ENCODE peak calls at places on chromosomes 3 and 15, in seven cellular contexts. One of them, this sample, is unnamed.

GRCh38 chr3:181457756-181458155 is 254.0 kb upstream of the SOX2 start:
- DNase-seq in osteoblast: no peak
- DNase-seq in tibial artery: no peak
- DNase-seq in stomach: no peak
- DNase-seq in pancreas: no peak
- DNase-seq in A549: no peak
- DNase-seq in uterus: no peak
- DNase-seq in this sample: peak; percentile 35

GRCh38 chr3:33131328-33132018 is 17.7 kb downstream of the CRTAP start:
- DNase-seq in stomach: peak; percentile 51
- DNase-seq in osteoblast: peak; percentile 84
- DNase-seq in A549: peak; percentile 67
- DNase-seq in pancreas: no peak
- DNase-seq in uterus: peak; percentile 36
- DNase-seq in tibial artery: no peak
- DNase-seq in this sample: peak; percentile 78

GRCh38 chr3:33063651-33064051 is 33.3 kb downstream of the GLB1 start:
- DNase-seq in pancreas: no peak
- DNase-seq in tibial artery: no peak
- DNase-seq in stomach: no peak
- DNase-seq in uterus: no peak
- DNase-seq in A549: no peak
- DNase-seq in osteoblast: peak; percentile 48
- DNase-seq in this sample: no peak

GRCh38 chr3:140386357-140387100 is 291.3 kb upstream of the TRIM42 start:
- DNase-seq in pancreas: no peak
- DNase-seq in tibial artery: no peak
- DNase-seq in stomach: no peak
- DNase-seq in A549: no peak
- DNase-seq in osteoblast: no peak
- DNase-seq in uterus: peak; percentile 46
- DNase-seq in this sample: no peak

GRCh38 chr15:75647370-75648155 is at the start of gene SNX33:
- DNase-seq in stomach: peak; percentile 82
- DNase-seq in uterus: peak; percentile 83
- DNase-seq in osteoblast: peak; percentile 96
- DNase-seq in A549: peak; percentile 81
- DNase-seq in tibial artery: peak; percentile 75
- DNase-seq in pancreas: peak; percentile 92
- DNase-seq in this sample: peak; percentile 99

GRCh38 chr3:106711650-106712049 is 665.6 kb upstream of the CCDC54 start:
- DNase-seq in osteoblast: peak; percentile 38
- DNase-seq in stomach: no peak
- DNase-seq in tibial artery: no peak
- DNase-seq in pancreas: no peak
- DNase-seq in uterus: no peak
- DNase-seq in A549: no peak
- DNase-seq in this sample: no peak

GRCh38 chr3:86990171-86990733 is 697 bp downstream of the VGLL3 start:
- DNase-seq in A549: peak; percentile 53
- DNase-seq in tibial artery: peak; percentile 42
- DNase-seq in stomach: peak; percentile 40
- DNase-seq in pancreas: peak; percentile 85
- DNase-seq in osteoblast: peak; percentile 81
- DNase-seq in uterus: peak; percentile 56
- DNase-seq in this sample: no peak

GRCh38 chr15:50256188-50257041 is 9.1 kb downstream of the HDC start:
- DNase-seq in pancreas: no peak
- DNase-seq in A549: peak; percentile 84
- DNase-seq in uterus: no peak
- DNase-seq in osteoblast: peak; percentile 45
- DNase-seq in tibial artery: no peak
- DNase-seq in stomach: no peak
- DNase-seq in this sample: no peak

GRCh38 chr3:21901504-21901903 is 150.5 kb upstream of the ZNF385D start:
- DNase-seq in tibial artery: no peak
- DNase-seq in osteoblast: no peak
- DNase-seq in stomach: no peak
- DNase-seq in A549: no peak
- DNase-seq in pancreas: no peak
- DNase-seq in uterus: no peak
- DNase-seq in this sample: no peak

GRCh38 chr3:37766797-37767776 is 94.6 kb upstream of the CTDSPL start:
- DNase-seq in A549: no peak
- DNase-seq in osteoblast: no peak
- DNase-seq in tibial artery: no peak
- DNase-seq in stomach: no peak
- DNase-seq in uterus: no peak
- DNase-seq in pancreas: no peak
- DNase-seq in this sample: no peak

DNA sequence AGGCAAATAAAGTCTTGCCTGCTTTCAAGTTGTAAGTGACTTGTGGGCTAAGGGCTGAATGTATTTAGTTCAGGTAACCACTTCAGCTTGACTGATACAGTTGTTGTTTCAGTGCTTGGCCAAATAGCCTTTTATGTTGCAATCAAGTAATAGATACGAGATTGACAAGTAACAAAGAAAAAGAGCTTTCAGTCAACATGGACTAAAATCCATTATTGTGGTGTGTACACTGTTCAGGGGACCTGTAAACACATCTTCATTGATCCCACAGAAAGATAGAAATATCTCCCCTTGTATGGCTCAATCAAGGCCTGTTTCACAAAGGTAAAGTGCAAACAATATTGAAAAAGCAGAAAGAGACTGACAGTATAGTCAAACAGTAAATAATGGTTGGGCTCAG is 224.8 kb upstream of the TMCO5A start:
- DNase-seq in A549: no peak
- DNase-seq in uterus: no peak
- DNase-seq in stomach: no peak
- DNase-seq in tibial artery: no peak
- DNase-seq in osteoblast: no peak
- DNase-seq in pancreas: no peak
- DNase-seq in this sample: no peak
- H3K4me1 ChIP-seq in A549: no peaks in the 10 kb centered on the region
- H3K4me1 ChIP-seq in uterus: no peaks in the 10 kb centered on the region
- H3K4me1 ChIP-seq in stomach: no peaks in the 10 kb centered on the region
- H3K4me1 ChIP-seq in tibial artery: no peaks in the 10 kb centered on the region
- H3K4me1 ChIP-seq in osteoblast: no peaks in the 10 kb centered on the region
- H3K4me1 ChIP-seq in pancreas: no peaks in the 10 kb centered on the region
- H3K4me1 ChIP-seq in this sample: no peaks in the 10 kb centered on the region

DNA sequence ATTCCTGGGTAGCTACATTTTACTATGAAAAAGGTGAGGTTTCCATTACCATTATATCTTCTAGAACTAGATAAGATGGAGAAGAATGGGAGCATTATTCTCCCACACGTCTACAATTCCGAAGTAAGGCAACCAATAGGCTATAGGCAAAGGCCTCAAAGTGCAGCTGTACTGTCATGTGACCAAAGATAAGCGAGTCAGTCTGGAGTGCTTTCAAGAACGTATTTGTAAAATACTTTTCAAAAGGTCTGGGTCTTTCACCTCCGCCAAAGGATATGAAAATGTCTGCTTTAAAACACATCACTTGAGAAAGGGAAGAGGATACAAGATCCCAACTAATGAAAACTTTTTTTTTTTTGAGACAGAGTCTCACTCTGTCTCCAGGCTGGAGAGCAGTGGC is 9.9 kb downstream of the CCPG1 start:
- DNase-seq in stomach: no peak
- DNase-seq in pancreas: no peak
- DNase-seq in tibial artery: no peak
- DNase-seq in uterus: no peak
- DNase-seq in osteoblast: no peak
- DNase-seq in A549: no peak
- DNase-seq in this sample: no peak
- H3K9me3 ChIP-seq in stomach: no peaks in the 10 kb centered on the region
- H3K9me3 ChIP-seq in pancreas: no peaks in the 10 kb centered on the region
- H3K9me3 ChIP-seq in tibial artery: no peaks in the 10 kb centered on the region
- H3K9me3 ChIP-seq in uterus: no peaks in the 10 kb centered on the region
- H3K9me3 ChIP-seq in osteoblast: no peaks in the 10 kb centered on the region
- H3K9me3 ChIP-seq in A549: no peaks in the 10 kb centered on the region
- H3K9me3 ChIP-seq in this sample: peaks cover 2% of the 10 kb centered on the region

GRCh38 chr3:110900583-110900982 is 171.0 kb upstream of the NECTIN3 start:
- DNase-seq in stomach: no peak
- DNase-seq in pancreas: no peak
- DNase-seq in A549: no peak
- DNase-seq in uterus: no peak
- DNase-seq in tibial artery: no peak
- DNase-seq in osteoblast: peak; percentile 78
- DNase-seq in this sample: no peak
- H3K4me1 ChIP-seq in stomach: peaks cover 6% of the 10 kb centered on the region
- H3K4me1 ChIP-seq in pancreas: no peaks in the 10 kb centered on the region
- H3K4me1 ChIP-seq in A549: no peaks in the 10 kb centered on the region
- H3K4me1 ChIP-seq in uterus: no peaks in the 10 kb centered on the region
- H3K4me1 ChIP-seq in tibial artery: no peaks in the 10 kb centered on the region
- H3K4me1 ChIP-seq in osteoblast: peaks cover 3% of the 10 kb centered on the region
- H3K4me1 ChIP-seq in this sample: peaks cover 3% of the 10 kb centered on the region

GRCh38 chr15:25189551-25189950 is 234.8 kb downstream of the SNRPN start:
- DNase-seq in A549: no peak
- DNase-seq in tibial artery: no peak
- DNase-seq in stomach: no peak
- DNase-seq in uterus: no peak
- DNase-seq in osteoblast: peak; percentile 25
- DNase-seq in pancreas: peak; percentile 32
- DNase-seq in this sample: no peak
- H3K9me3 ChIP-seq in A549: no peaks in the 10 kb centered on the region
- H3K9me3 ChIP-seq in tibial artery: peaks cover 31% of the 10 kb centered on the region
- H3K9me3 ChIP-seq in stomach: peaks cover 100% of the 10 kb centered on the region
- H3K9me3 ChIP-seq in uterus: no peaks in the 10 kb centered on the region
- H3K9me3 ChIP-seq in osteoblast: no peaks in the 10 kb centered on the region
- H3K9me3 ChIP-seq in pancreas: no peaks in the 10 kb centered on the region
- H3K9me3 ChIP-seq in this sample: peaks cover 3% of the 10 kb centered on the region

GRCh38 chr15:60369696-60370095 is 28.1 kb downstream of the ANXA2 start:
- DNase-seq in osteoblast: no peak
- DNase-seq in stomach: no peak
- DNase-seq in A549: peak; percentile 31
- DNase-seq in uterus: no peak
- DNase-seq in pancreas: no peak
- DNase-seq in tibial artery: no peak
- DNase-seq in this sample: no peak

GRCh38 chr15:60370105-60370803 is 27.5 kb downstream of the ANXA2 start:
- DNase-seq in stomach: no peak
- DNase-seq in osteoblast: no peak
- DNase-seq in pancreas: no peak
- DNase-seq in tibial artery: no peak
- DNase-seq in A549: peak; percentile 80
- DNase-seq in uterus: peak; percentile 57
- DNase-seq in this sample: no peak

GRCh38 chr15:60372223-60372622 is 25.6 kb downstream of the ANXA2 start:
- DNase-seq in pancreas: no peak
- DNase-seq in uterus: no peak
- DNase-seq in osteoblast: no peak
- DNase-seq in A549: peak; percentile 65
- DNase-seq in tibial artery: no peak
- DNase-seq in stomach: no peak
- DNase-seq in this sample: no peak

GRCh38 chr15:60372756-60373155 is 25.0 kb downstream of the ANXA2 start:
- DNase-seq in tibial artery: no peak
- DNase-seq in A549: peak; percentile 52
- DNase-seq in uterus: no peak
- DNase-seq in pancreas: no peak
- DNase-seq in osteoblast: no peak
- DNase-seq in stomach: no peak
- DNase-seq in this sample: no peak

GRCh38 chr15:60370804-60371700 is 26.7 kb downstream of the ANXA2 start:
- DNase-seq in tibial artery: peak; percentile 89
- DNase-seq in A549: peak; percentile 98
- DNase-seq in osteoblast: peak; percentile 97
- DNase-seq in uterus: peak; percentile 89
- DNase-seq in stomach: peak; percentile 78
- DNase-seq in pancreas: no peak
- DNase-seq in this sample: peak; percentile 48
- H3K4me1 ChIP-seq in tibial artery: peaks cover 73% of the 10 kb centered on the region
- H3K4me1 ChIP-seq in A549: peaks cover 75% of the 10 kb centered on the region
- H3K4me1 ChIP-seq in osteoblast: peaks cover 63% of the 10 kb centered on the region
- H3K4me1 ChIP-seq in uterus: peaks cover 9% of the 10 kb centered on the region
- H3K4me1 ChIP-seq in stomach: peaks cover 61% of the 10 kb centered on the region
- H3K4me1 ChIP-seq in pancreas: peaks cover 13% of the 10 kb centered on the region
- H3K4me1 ChIP-seq in this sample: peaks cover 44% of the 10 kb centered on the region

GRCh38 chr15:17026633-17027032 is 3515.0 kb downstream of the GOLGA6L6 start:
- DNase-seq in stomach: no peak
- DNase-seq in tibial artery: no peak
- DNase-seq in uterus: no peak
- DNase-seq in A549: no peak
- DNase-seq in pancreas: no peak
- DNase-seq in osteoblast: no peak
- DNase-seq in this sample: no peak
- H3K9me3 ChIP-seq in stomach: peaks cover 82% of the 10 kb centered on the region
- H3K9me3 ChIP-seq in tibial artery: no peaks in the 10 kb centered on the region
- H3K9me3 ChIP-seq in uterus: peaks cover 4% of the 10 kb centered on the region
- H3K9me3 ChIP-seq in A549: no peaks in the 10 kb centered on the region
- H3K9me3 ChIP-seq in pancreas: no peaks in the 10 kb centered on the region
- H3K9me3 ChIP-seq in osteoblast: no peaks in the 10 kb centered on the region
- H3K9me3 ChIP-seq in this sample: no peaks in the 10 kb centered on the region

GRCh38 chr3:124881976-124882697 is 5.0 kb downstream of the ITGB5 start:
- DNase-seq in osteoblast: peak; percentile 53
- DNase-seq in tibial artery: no peak
- DNase-seq in uterus: no peak
- DNase-seq in A549: no peak
- DNase-seq in pancreas: no peak
- DNase-seq in stomach: no peak
- DNase-seq in this sample: no peak
- H3K4me1 ChIP-seq in osteoblast: peaks cover 74% of the 10 kb centered on the region
- H3K4me1 ChIP-seq in tibial artery: peaks cover 71% of the 10 kb centered on the region
- H3K4me1 ChIP-seq in uterus: peaks cover 15% of the 10 kb centered on the region
- H3K4me1 ChIP-seq in A549: peaks cover 68% of the 10 kb centered on the region
- H3K4me1 ChIP-seq in pancreas: no peaks in the 10 kb centered on the region
- H3K4me1 ChIP-seq in stomach: peaks cover 59% of the 10 kb centered on the region
- H3K4me1 ChIP-seq in this sample: peaks cover 22% of the 10 kb centered on the region

DNA sequence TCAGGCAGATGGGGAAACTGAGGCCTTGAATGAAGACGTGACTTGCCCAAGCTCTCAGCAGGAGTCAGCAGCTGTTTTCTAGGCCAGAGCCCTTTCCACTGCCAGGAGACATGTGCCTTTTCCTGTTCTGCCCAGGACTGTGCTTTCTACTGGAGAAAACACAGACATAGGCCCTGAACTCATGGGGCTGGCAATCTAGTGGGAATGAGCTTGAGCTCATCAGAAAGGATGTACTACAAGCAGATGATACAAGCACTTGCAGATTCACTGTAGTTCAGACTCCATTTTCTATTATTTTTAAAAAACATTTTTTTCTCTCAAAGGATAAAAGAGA is 14.4 kb downstream of the MASP1 start:
- DNase-seq in tibial artery: no peak
- DNase-seq in stomach: no peak
- DNase-seq in osteoblast: no peak
- DNase-seq in uterus: no peak
- DNase-seq in pancreas: no peak
- DNase-seq in A549: no peak
- DNase-seq in this sample: no peak
- H3K9me3 ChIP-seq in tibial artery: no peaks in the 10 kb centered on the region
- H3K9me3 ChIP-seq in stomach: no peaks in the 10 kb centered on the region
- H3K9me3 ChIP-seq in osteoblast: no peaks in the 10 kb centered on the region
- H3K9me3 ChIP-seq in uterus: no peaks in the 10 kb centered on the region
- H3K9me3 ChIP-seq in pancreas: no peaks in the 10 kb centered on the region
- H3K9me3 ChIP-seq in A549: no peaks in the 10 kb centered on the region
- H3K9me3 ChIP-seq in this sample: no peaks in the 10 kb centered on the region

GRCh38 chr3:128726691-128727031 is 678 bp downstream of the RAB7A start:
- DNase-seq in uterus: peak; percentile 52
- DNase-seq in pancreas: no peak
- DNase-seq in A549: peak; percentile 42
- DNase-seq in stomach: peak; percentile 61
- DNase-seq in osteoblast: peak; percentile 95
- DNase-seq in tibial artery: peak; percentile 72
- DNase-seq in this sample: peak; percentile 39
- H3K4me1 ChIP-seq in uterus: peaks cover 10% of the 10 kb centered on the region
- H3K4me1 ChIP-seq in pancreas: peaks cover 11% of the 10 kb centered on the region
- H3K4me1 ChIP-seq in A549: peaks cover 28% of the 10 kb centered on the region
- H3K4me1 ChIP-seq in stomach: peaks cover 49% of the 10 kb centered on the region
- H3K4me1 ChIP-seq in osteoblast: peaks cover 35% of the 10 kb centered on the region
- H3K4me1 ChIP-seq in tibial artery: peaks cover 52% of the 10 kb centered on the region
- H3K4me1 ChIP-seq in this sample: peaks cover 29% of the 10 kb centered on the region

GRCh38 chr3:96259-96658 is 100.3 kb upstream of the CHL1 start:
- DNase-seq in A549: no peak
- DNase-seq in uterus: no peak
- DNase-seq in osteoblast: no peak
- DNase-seq in tibial artery: no peak
- DNase-seq in stomach: no peak
- DNase-seq in pancreas: no peak
- DNase-seq in this sample: no peak
- H3K9me3 ChIP-seq in A549: no peaks in the 10 kb centered on the region
- H3K9me3 ChIP-seq in uterus: no peaks in the 10 kb centered on the region
- H3K9me3 ChIP-seq in osteoblast: no peaks in the 10 kb centered on the region
- H3K9me3 ChIP-seq in tibial artery: no peaks in the 10 kb centered on the region
- H3K9me3 ChIP-seq in stomach: no peaks in the 10 kb centered on the region
- H3K9me3 ChIP-seq in pancreas: no peaks in the 10 kb centered on the region
- H3K9me3 ChIP-seq in this sample: no peaks in the 10 kb centered on the region

This sample was measured in HAP-1.